ENCODE peak calls at places on chromosomes 12 and 14, in four cellular contexts. F is LHCN-M2; E is retina; T is CD4-positive, CD25-positive, alpha-beta regulatory T cell. K is an unnamed sample.

GRCh38 chr12:40105265-40105514 is 691 bp downstream of the SLC2A13 start:
- DNase-seq in F (no peak), E (peak; percentile 89), T (no peak), K (no peak)

GRCh38 chr14:58772814-58773620 is 135.3 kb downstream of the DACT1 start:
- DNase-seq in F (no peak), E (peak; percentile 32), T (no peak), K (no peak)

GRCh38 chr12:124764870-124765570 is 98.6 kb downstream of the SCARB1 start:
- DNase-seq in F (peak; percentile 100), E (no peak), T (no peak), K (peak; percentile 87)

GRCh38 chr12:52837781-52838736 is 3.9 kb upstream of the KRT79 start:
- DNase-seq in F (peak; percentile 56), E (no peak), T (no peak), K (no peak)

GRCh38 chr14:99891900-99892299 is 98.7 kb downstream of the EML1 start:
- DNase-seq in F (no peak), E (no peak), T (no peak), K (no peak)

GRCh38 chr12:1384910-1385309 is 209.5 kb downstream of the FBXL14 start:
- DNase-seq in F (no peak), E (no peak), T (no peak), K (no peak)

GRCh38 chr14:89214221-89214965 is 202.6 kb downstream of the FOXN3 start:
- DNase-seq in F (no peak), E (no peak), T (no peak), K (no peak)

GRCh38 chr12:52501490-52501889 is 8.4 kb upstream of the KRT6A start:
- DNase-seq in F (peak; percentile 59), E (no peak), T (no peak), K (no peak)

GRCh38 chr12:124359671-124360581 is 65.0 kb downstream of the RFLNA start:
- DNase-seq in F (no peak), E (no peak), T (no peak), K (no peak)

GRCh38 chr12:49161092-49161795 is 27.6 kb downstream of the TUBA1A start:
- DNase-seq in F (no peak), E (no peak), T (no peak), K (no peak)

GRCh38 chr14:102863381-102863780 is 59.1 kb upstream of the AMN start:
- DNase-seq in F (no peak), E (no peak), T (no peak), K (no peak)

GRCh38 chr12:68240079-68240478 is 13.3 kb downstream of the IL22 start:
- DNase-seq in F (peak; percentile 57), E (no peak), T (no peak), K (peak; percentile 87)

GRCh38 chr12:52618866-52619265 is 507 bp upstream of the KRT73 start:
- DNase-seq in F (no peak), E (no peak), T (no peak), K (no peak)

GRCh38 chr12:98909749-98910148 is 264.7 kb downstream of the APAF1 start:
- DNase-seq in F (no peak), E (peak; percentile 20), T (no peak), K (no peak)